ENCODE peak calls at places on chromosomes 16 and 17, in eight cellular contexts. One of them, this sample, is unnamed.

GRCh38 chr17:31787857-31788570 is 71.0 kb downstream of the COPRS start:
- DNase-seq in tibial artery: peak; percentile 54
- DNase-seq in PC-3: peak; percentile 55
- DNase-seq in esophagus squamous epithelium: no peak
- DNase-seq in AG04449: peak; percentile 78
- DNase-seq in BE2C: no peak
- DNase-seq in ovary: peak; percentile 17
- DNase-seq in fibroblast of pulmonary artery: peak; percentile 83
- DNase-seq in this sample: peak; percentile 72

GRCh38 chr17:82019208-82019727 is 3.4 kb downstream of the CENPX start:
- DNase-seq in tibial artery: no peak
- DNase-seq in PC-3: no peak
- DNase-seq in esophagus squamous epithelium: no peak
- DNase-seq in AG04449: no peak
- DNase-seq in BE2C: no peak
- DNase-seq in ovary: no peak
- DNase-seq in fibroblast of pulmonary artery: no peak
- DNase-seq in this sample: no peak

GRCh38 chr17:58491510-58492045 is 3.4 kb upstream of the HSF5 start:
- DNase-seq in tibial artery: no peak
- DNase-seq in PC-3: peak; percentile 37
- DNase-seq in esophagus squamous epithelium: no peak
- DNase-seq in AG04449: no peak
- DNase-seq in BE2C: no peak
- DNase-seq in ovary: no peak
- DNase-seq in fibroblast of pulmonary artery: no peak
- DNase-seq in this sample: no peak

GRCh38 chr17:57739402-57740224 is 5.5 kb downstream of the CCDC182 start:
- DNase-seq in tibial artery: no peak
- DNase-seq in PC-3: peak; percentile 75
- DNase-seq in esophagus squamous epithelium: no peak
- DNase-seq in AG04449: no peak
- DNase-seq in BE2C: peak; percentile 35
- DNase-seq in ovary: no peak
- DNase-seq in fibroblast of pulmonary artery: peak; percentile 11
- DNase-seq in this sample: no peak

GRCh38 chr17:57708401-57708800 is 36.7 kb downstream of the CCDC182 start:
- DNase-seq in tibial artery: no peak
- DNase-seq in PC-3: no peak
- DNase-seq in esophagus squamous epithelium: no peak
- DNase-seq in AG04449: no peak
- DNase-seq in BE2C: no peak
- DNase-seq in ovary: no peak
- DNase-seq in fibroblast of pulmonary artery: peak; percentile 6
- DNase-seq in this sample: no peak

GRCh38 chr17:1452836-1453235 is 3.2 kb downstream of the CRK start:
- DNase-seq in tibial artery: no peak
- DNase-seq in PC-3: no peak
- DNase-seq in esophagus squamous epithelium: no peak
- DNase-seq in AG04449: no peak
- DNase-seq in BE2C: no peak
- DNase-seq in ovary: no peak
- DNase-seq in fibroblast of pulmonary artery: no peak
- DNase-seq in this sample: no peak

GRCh38 chr16:67441289-67441753 is 10.4 kb downstream of the HSD11B2 start:
- DNase-seq in tibial artery: no peak
- DNase-seq in PC-3: no peak
- DNase-seq in esophagus squamous epithelium: no peak
- DNase-seq in AG04449: no peak
- DNase-seq in BE2C: peak; percentile 70
- DNase-seq in ovary: no peak
- DNase-seq in fibroblast of pulmonary artery: no peak
- DNase-seq in this sample: no peak

GRCh38 chr16:55842369-55843104 is 9.6 kb upstream of the CES1 start:
- DNase-seq in tibial artery: no peak
- DNase-seq in PC-3: peak; percentile 51
- DNase-seq in esophagus squamous epithelium: no peak
- DNase-seq in AG04449: no peak
- DNase-seq in BE2C: peak; percentile 43
- DNase-seq in ovary: no peak
- DNase-seq in fibroblast of pulmonary artery: peak; percentile 60
- DNase-seq in this sample: no peak

GRCh38 chr16:4653981-4654380 is 29.4 kb downstream of the MGRN1 start:
- DNase-seq in tibial artery: no peak
- DNase-seq in PC-3: no peak
- DNase-seq in esophagus squamous epithelium: no peak
- DNase-seq in AG04449: no peak
- DNase-seq in BE2C: no peak
- DNase-seq in ovary: no peak
- DNase-seq in fibroblast of pulmonary artery: peak; percentile 6
- DNase-seq in this sample: peak; percentile 44

GRCh38 chr16:50591800-50592771 is 43.9 kb downstream of the NKD1 start:
- DNase-seq in tibial artery: peak; percentile 78
- DNase-seq in PC-3: peak; percentile 14
- DNase-seq in esophagus squamous epithelium: no peak
- DNase-seq in AG04449: no peak
- DNase-seq in BE2C: no peak
- DNase-seq in ovary: peak; percentile 80
- DNase-seq in fibroblast of pulmonary artery: no peak
- DNase-seq in this sample: no peak

GRCh38 chr16:11038777-11039176 is 94.4 kb downstream of the CLEC16A start:
- DNase-seq in tibial artery: no peak
- DNase-seq in PC-3: peak; percentile 90
- DNase-seq in esophagus squamous epithelium: no peak
- DNase-seq in AG04449: no peak
- DNase-seq in BE2C: no peak
- DNase-seq in ovary: no peak
- DNase-seq in fibroblast of pulmonary artery: no peak
- DNase-seq in this sample: no peak

GRCh38 chr16:84138824-84139627 is 6.0 kb downstream of the HSDL1 start:
- DNase-seq in tibial artery: peak; percentile 27
- DNase-seq in PC-3: peak; percentile 22
- DNase-seq in esophagus squamous epithelium: no peak
- DNase-seq in AG04449: no peak
- DNase-seq in BE2C: no peak
- DNase-seq in ovary: no peak
- DNase-seq in fibroblast of pulmonary artery: peak; percentile 24
- DNase-seq in this sample: no peak

GRCh38 chr17:1834378-1835149 is 4.8 kb downstream of the RPA1 start:
- DNase-seq in tibial artery: no peak
- DNase-seq in PC-3: no peak
- DNase-seq in esophagus squamous epithelium: no peak
- DNase-seq in AG04449: no peak
- DNase-seq in BE2C: no peak
- DNase-seq in ovary: no peak
- DNase-seq in fibroblast of pulmonary artery: no peak
- DNase-seq in this sample: no peak

GRCh38 chr17:65868881-65869280 is 307.4 kb upstream of the AXIN2 start:
- DNase-seq in tibial artery: no peak
- DNase-seq in PC-3: no peak
- DNase-seq in esophagus squamous epithelium: no peak
- DNase-seq in AG04449: no peak
- DNase-seq in BE2C: no peak
- DNase-seq in ovary: no peak
- DNase-seq in fibroblast of pulmonary artery: no peak
- DNase-seq in this sample: no peak

GRCh38 chr17:77222356-77222755 is 81.6 kb downstream of the SEC14L1 start:
- DNase-seq in tibial artery: no peak
- DNase-seq in PC-3: no peak
- DNase-seq in esophagus squamous epithelium: no peak
- DNase-seq in AG04449: no peak
- DNase-seq in BE2C: no peak
- DNase-seq in ovary: no peak
- DNase-seq in fibroblast of pulmonary artery: no peak
- DNase-seq in this sample: no peak

GRCh38 chr17:61522088-61522487 is 68.9 kb downstream of the NACA2 start:
- DNase-seq in tibial artery: no peak
- DNase-seq in PC-3: no peak
- DNase-seq in esophagus squamous epithelium: no peak
- DNase-seq in AG04449: no peak
- DNase-seq in BE2C: no peak
- DNase-seq in ovary: no peak
- DNase-seq in fibroblast of pulmonary artery: no peak
- DNase-seq in this sample: no peak

GRCh38 chr17:55734128-55734781 is 11.6 kb upstream of the TMEM100 start:
- DNase-seq in tibial artery: no peak
- DNase-seq in PC-3: peak; percentile 45
- DNase-seq in esophagus squamous epithelium: no peak
- DNase-seq in AG04449: no peak
- DNase-seq in BE2C: peak; percentile 56
- DNase-seq in ovary: no peak
- DNase-seq in fibroblast of pulmonary artery: no peak
- DNase-seq in this sample: no peak

DNA sequence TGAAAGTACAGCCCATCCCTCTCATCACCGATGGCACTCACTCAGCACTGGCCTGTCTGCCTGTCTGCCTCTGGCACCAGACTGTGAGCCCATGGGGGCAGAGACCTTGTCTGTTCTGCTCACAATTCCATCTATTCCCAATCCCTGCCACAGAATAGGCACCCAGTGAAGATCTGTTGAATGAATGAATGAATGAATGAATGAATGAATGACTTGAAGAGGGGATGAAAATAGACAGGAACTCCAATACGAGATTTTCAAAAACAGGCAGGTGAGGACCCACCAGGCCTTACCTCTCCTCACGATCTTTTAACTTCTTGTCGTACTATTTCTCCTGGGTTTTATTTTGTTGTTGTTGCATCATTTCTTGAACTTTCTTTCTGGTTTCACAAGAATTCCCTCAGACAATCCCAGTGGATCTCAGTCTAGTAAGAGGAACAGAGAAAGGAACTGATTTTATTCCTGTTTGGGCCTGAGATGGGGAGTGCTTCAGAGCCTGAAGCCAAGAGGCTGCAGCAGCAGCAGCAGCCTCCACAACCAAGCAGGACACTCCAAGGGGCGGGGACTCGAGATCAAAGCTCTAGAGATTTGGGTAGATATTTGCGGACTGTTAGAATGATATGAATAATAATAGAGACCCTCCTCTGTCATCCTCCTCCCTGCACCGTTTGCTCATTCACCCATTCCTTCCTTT is 17.7 kb downstream of the KRT9 start:
- DNase-seq in tibial artery: no peak
- DNase-seq in PC-3: no peak
- DNase-seq in esophagus squamous epithelium: no peak
- DNase-seq in AG04449: no peak
- DNase-seq in BE2C: no peak
- DNase-seq in ovary: no peak
- DNase-seq in fibroblast of pulmonary artery: no peak
- DNase-seq in this sample: no peak
- TF ChIP-seq CTCF in tibial artery: no peak
- TF ChIP-seq CTCF in PC-3: no peak
- TF ChIP-seq CTCF in esophagus squamous epithelium: no peak
- TF ChIP-seq CTCF in AG04449: no peak
- TF ChIP-seq CTCF in BE2C: no peak
- TF ChIP-seq CTCF in ovary: no peak
- TF ChIP-seq CTCF in fibroblast of pulmonary artery: no peak
- TF ChIP-seq CTCF in this sample: no peak

DNA sequence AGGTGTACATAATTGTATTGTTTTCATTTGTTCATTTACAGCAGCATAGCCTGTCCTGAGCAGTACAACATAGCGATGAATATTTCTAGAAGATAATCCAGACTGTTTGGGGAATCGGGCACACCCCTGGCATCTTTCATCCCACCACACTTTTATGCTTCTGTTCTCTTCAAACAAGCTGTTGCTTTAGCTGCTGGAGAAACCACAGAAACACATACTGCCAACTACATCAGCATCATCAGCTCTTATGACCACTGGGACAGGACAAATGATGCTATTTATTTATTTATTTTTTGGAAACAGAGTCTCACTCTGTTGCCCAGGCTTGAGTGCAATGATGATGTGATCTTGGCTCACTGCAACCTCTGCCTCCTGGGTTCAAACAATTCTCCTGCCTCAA is 22.6 kb upstream of the HAPSTR1 start:
- DNase-seq in tibial artery: no peak
- DNase-seq in PC-3: no peak
- DNase-seq in esophagus squamous epithelium: no peak
- DNase-seq in AG04449: no peak
- DNase-seq in BE2C: no peak
- DNase-seq in ovary: no peak
- DNase-seq in fibroblast of pulmonary artery: no peak
- DNase-seq in this sample: no peak
- H3K4me3 ChIP-seq in tibial artery: no peak overlapping the region
- H3K4me3 ChIP-seq in PC-3: no peak overlapping the region
- H3K4me3 ChIP-seq in esophagus squamous epithelium: no peak overlapping the region
- H3K4me3 ChIP-seq in AG04449: no peak overlapping the region
- H3K4me3 ChIP-seq in BE2C: no peak overlapping the region
- H3K4me3 ChIP-seq in ovary: no peak overlapping the region
- H3K4me3 ChIP-seq in fibroblast of pulmonary artery: no peak overlapping the region
- H3K4me3 ChIP-seq in this sample: no peak overlapping the region

DNA sequence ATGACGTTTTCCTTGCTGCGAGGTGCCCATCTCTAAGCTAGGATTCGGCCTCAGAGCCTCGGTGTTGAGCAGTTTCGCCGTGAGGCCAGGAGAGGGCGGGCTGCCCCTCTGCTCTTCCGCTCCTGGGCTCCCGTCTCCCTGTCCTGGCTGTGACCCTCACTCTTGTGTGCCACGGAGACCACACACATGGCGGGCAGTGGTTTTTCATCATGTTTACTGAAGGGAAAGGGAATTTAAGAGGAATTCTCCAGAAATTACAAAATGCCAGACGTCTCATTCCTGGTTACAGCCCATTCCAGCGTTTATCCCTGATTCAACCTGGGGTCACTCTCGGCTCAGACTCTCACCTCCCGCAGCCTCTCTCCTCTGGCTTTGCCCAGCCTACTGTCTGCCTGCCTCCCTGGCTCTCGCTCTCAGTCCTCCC is 96.8 kb upstream of the ELAC2 start:
- DNase-seq in tibial artery: no peak
- DNase-seq in PC-3: peak; percentile 71
- DNase-seq in esophagus squamous epithelium: no peak
- DNase-seq in AG04449: peak; percentile 77
- DNase-seq in BE2C: peak; percentile 39
- DNase-seq in ovary: peak; percentile 14
- DNase-seq in fibroblast of pulmonary artery: peak; percentile 39
- DNase-seq in this sample: no peak
- TF ChIP-seq CTCF in tibial artery: no peak
- TF ChIP-seq CTCF in PC-3: peak; percentile 91
- TF ChIP-seq CTCF in esophagus squamous epithelium: peak; percentile 52
- TF ChIP-seq CTCF in AG04449: peak; percentile 99
- TF ChIP-seq CTCF in BE2C: peak; percentile 69
- TF ChIP-seq CTCF in ovary: no peak
- TF ChIP-seq CTCF in fibroblast of pulmonary artery: peak; percentile 78
- TF ChIP-seq CTCF in this sample: peak; percentile 46

DNA sequence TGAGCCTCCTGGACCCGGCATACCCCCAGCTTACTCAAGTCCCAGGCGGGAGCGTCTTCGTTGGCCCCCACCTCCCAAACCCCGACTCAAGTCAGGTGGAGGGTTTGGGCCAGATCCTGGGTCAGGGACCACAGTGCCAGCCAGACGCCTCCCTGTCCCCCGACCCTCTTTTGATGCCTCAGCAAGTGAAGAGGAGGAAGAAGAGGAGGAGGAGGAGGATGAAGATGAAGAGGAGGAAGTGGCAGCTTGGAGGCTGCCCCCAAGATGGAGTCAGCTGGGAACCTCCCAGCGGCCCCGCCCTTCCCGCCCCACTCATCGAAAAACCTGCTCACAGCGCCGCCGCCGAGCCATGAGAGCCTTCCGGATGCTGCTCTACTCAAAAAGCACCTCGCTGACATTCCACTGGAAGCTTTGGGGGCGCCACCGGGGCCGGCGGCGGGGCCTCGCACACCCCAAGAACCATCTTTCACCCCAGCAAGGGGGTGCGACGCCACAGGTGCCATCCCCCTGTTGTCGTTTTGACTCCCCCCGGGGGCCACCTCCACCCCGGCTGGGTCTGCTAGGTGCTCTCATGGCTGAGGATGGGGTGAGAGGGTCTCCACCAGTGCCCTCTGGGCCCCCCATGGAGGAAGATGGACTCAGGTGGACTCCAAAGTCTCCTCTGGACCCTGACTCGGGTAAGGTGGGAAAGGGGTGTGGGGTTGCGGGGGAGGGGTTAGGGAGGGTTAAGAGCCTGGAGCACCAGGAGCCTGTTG is 1.6 kb downstream of the SENP3 start:
- DNase-seq in tibial artery: no peak
- DNase-seq in PC-3: no peak
- DNase-seq in esophagus squamous epithelium: no peak
- DNase-seq in AG04449: no peak
- DNase-seq in BE2C: no peak
- DNase-seq in ovary: no peak
- DNase-seq in fibroblast of pulmonary artery: no peak
- DNase-seq in this sample: no peak
- H3K4me3 ChIP-seq in tibial artery: no peak overlapping the region
- H3K4me3 ChIP-seq in PC-3: peak overlapping the region; percentile 95
- H3K4me3 ChIP-seq in esophagus squamous epithelium: no peak overlapping the region
- H3K4me3 ChIP-seq in AG04449: peak overlapping the region; percentile 8
- H3K4me3 ChIP-seq in BE2C: no peak overlapping the region
- H3K4me3 ChIP-seq in ovary: no peak overlapping the region
- H3K4me3 ChIP-seq in fibroblast of pulmonary artery: peak overlapping the region; percentile 81
- H3K4me3 ChIP-seq in this sample: peak overlapping the region; percentile 89